ENCODE peak calls at places on chromosomes 5 and 9, in nine cellular contexts. Z is GM12865; E is ovary; B is GM23248; T is tibial artery; V is fibroblast of mammary gland; S is naive thymus-derived CD4-positive, alpha-beta T cell; D is heart left ventricle; C is right lobe of liver. N is an unnamed sample.

GRCh38 chr5:82054004-82054710 is 82.3 kb downstream of the ATG10 start:
- DNase-seq in Z (peak), E (no peak), B (no peak), T (no peak), V (no peak), S (no peak), D (no peak), C (no peak), N (no peak)

GRCh38 chr9:88808019-88808656 is 183.1 kb upstream of the S1PR3 start:
- DNase-seq in Z (no peak), E (no peak), B (peak), T (no peak), V (peak), S (no peak), D (no peak), C (no peak), N (no peak)

GRCh38 chr9:95078516-95078915 is 239.0 kb downstream of the FANCC start:
- DNase-seq in Z (no peak), E (no peak), B (no peak), T (peak), V (no peak), S (no peak), D (no peak), C (no peak), N (no peak)

GRCh38 chr9:33750839-33751339 is 44.5 kb upstream of the PRSS3 start:
- DNase-seq in Z (no peak), E (no peak), B (peak), T (no peak), V (no peak), S (no peak), D (no peak), C (no peak), N (no peak)

GRCh38 chr9:137265496-137266161 is 10.5 kb downstream of the NELFB start:
- DNase-seq in Z (no peak), E (no peak), B (no peak), T (no peak), V (no peak), S (no peak), D (no peak), C (no peak), N (no peak)

GRCh38 chr5:6567835-6568234 is 65.0 kb downstream of the NSUN2 start:
- DNase-seq in Z (no peak), E (no peak), B (no peak), T (peak), V (no peak), S (no peak), D (no peak), C (no peak), N (no peak)

GRCh38 chr9:121326130-121326838 is 43.8 kb downstream of the STOM start:
- DNase-seq in Z (no peak), E (peak), B (peak), T (peak), V (peak), S (no peak), D (peak), C (peak), N (no peak)

GRCh38 chr5:124402144-124402581 is 344.3 kb downstream of the ZNF608 start:
- DNase-seq in Z (no peak), E (peak), B (peak), T (no peak), V (peak), S (no peak), D (peak), C (no peak), N (no peak)

GRCh38 chr5:163306421-163306820 is 131.0 kb upstream of the CCNG1 start:
- DNase-seq in Z (peak), E (no peak), B (peak), T (no peak), V (peak), S (no peak), D (no peak), C (no peak), N (no peak)

GRCh38 chr5:74503-75109 is 17.4 kb upstream of the PLEKHG4B start:
- DNase-seq in Z (no peak), E (no peak), B (no peak), T (no peak), V (no peak), S (no peak), D (no peak), C (no peak), N (no peak)

GRCh38 chr9:86350006-86350755 is 4.0 kb downstream of the TUT7 start:
- DNase-seq in Z (peak), E (no peak), B (no peak), T (no peak), V (no peak), S (no peak), D (no peak), C (no peak), N (no peak)

GRCh38 chr5:170986598-170986997 is 124.8 kb downstream of the RANBP17 start:
- DNase-seq in Z (peak), E (no peak), B (peak), T (no peak), V (peak), S (no peak), D (no peak), C (no peak), N (peak)

GRCh38 chr5:120512757-120513650 is 48.9 kb downstream of the PRR16 start:
- DNase-seq in Z (no peak), E (no peak), B (no peak), T (no peak), V (no peak), S (no peak), D (no peak), C (no peak), N (no peak)

GRCh38 chr9:110933350-110934001 is 104.8 kb downstream of the LPAR1 start:
- DNase-seq in Z (peak), E (no peak), B (peak), T (no peak), V (no peak), S (no peak), D (no peak), C (no peak), N (no peak)

GRCh38 chr5:81125959-81126358 is 107.2 kb upstream of the CKMT2 start:
- DNase-seq in Z (no peak), E (peak), B (no peak), T (no peak), V (peak), S (no peak), D (no peak), C (peak), N (no peak)

GRCh38 chr9:122131401-122131921 is 28.1 kb downstream of the NDUFA8 start:
- DNase-seq in Z (no peak), E (no peak), B (no peak), T (no peak), V (no peak), S (no peak), D (peak), C (no peak), N (no peak)

GRCh38 chr9:91681461-91682305 is 258.1 kb upstream of the NFIL3 start:
- DNase-seq in Z (peak), E (peak), B (peak), T (peak), V (peak), S (peak), D (peak), C (peak), N (peak)

GRCh38 chr5:41754857-41755256 is 115.4 kb downstream of the OXCT1 start:
- DNase-seq in Z (no peak), E (no peak), B (no peak), T (no peak), V (peak), S (no peak), D (no peak), C (no peak), N (peak)

GRCh38 chr5:33892419-33893151 is 795 bp upstream of the ADAMTS12 start:
- DNase-seq in Z (no peak), E (peak), B (peak), T (no peak), V (peak), S (no peak), D (no peak), C (no peak), N (no peak)

GRCh38 chr5:174720066-174720611 is 4.2 kb upstream of the MSX2 start:
- DNase-seq in Z (no peak), E (no peak), B (no peak), T (no peak), V (no peak), S (no peak), D (no peak), C (no peak), N (no peak)

GRCh38 chr5:148805323-148806290 is 20.8 kb upstream of the ADRB2 start:
- DNase-seq in Z (peak), E (no peak), B (peak), T (no peak), V (peak), S (no peak), D (peak), C (no peak), N (no peak)

GRCh38 chr9:120545691-120546565 is 34.0 kb downstream of the CDK5RAP2 start:
- DNase-seq in Z (no peak), E (no peak), B (no peak), T (no peak), V (no peak), S (no peak), D (no peak), C (no peak), N (no peak)

GRCh38 chr5:112694853-112695709 is 42.6 kb upstream of the APC start:
- DNase-seq in Z (no peak), E (no peak), B (peak), T (no peak), V (peak), S (no peak), D (no peak), C (no peak), N (no peak)

GRCh38 chr5:34833090-34833489 is 5.9 kb upstream of the TTC23L start:
- DNase-seq in Z (no peak), E (no peak), B (no peak), T (no peak), V (no peak), S (no peak), D (no peak), C (no peak), N (no peak)

GRCh38 chr5:131274341-131275063 is 10.6 kb downstream of the CDC42SE2 start:
- DNase-seq in Z (peak), E (no peak), B (no peak), T (no peak), V (no peak), S (no peak), D (no peak), C (no peak), N (no peak)

GRCh38 chr9:121689461-121690157 is 38.2 kb downstream of the DAB2IP start:
- DNase-seq in Z (no peak), E (no peak), B (no peak), T (no peak), V (no peak), S (no peak), D (no peak), C (peak), N (no peak)

GRCh38 chr9:135887585-135888050 is 19.7 kb downstream of the CAMSAP1 start:
- DNase-seq in Z (peak), E (no peak), B (no peak), T (no peak), V (no peak), S (peak), D (peak), C (no peak), N (peak)

GRCh38 chr5:157267025-157267424 is 1.1 kb downstream of the CYFIP2 start:
- DNase-seq in Z (no peak), E (no peak), B (no peak), T (no peak), V (no peak), S (no peak), D (no peak), C (no peak), N (no peak)

GRCh38 chr9:136240941-136241340 is 4.7 kb downstream of the QSOX2 start:
- DNase-seq in Z (no peak), E (no peak), B (no peak), T (no peak), V (no peak), S (no peak), D (no peak), C (no peak), N (no peak)

GRCh38 chr9:93900971-93901861 is 53.9 kb downstream of the BARX1 start:
- DNase-seq in Z (no peak), E (peak), B (no peak), T (peak), V (no peak), S (no peak), D (no peak), C (peak), N (no peak)

GRCh38 chr5:157449011-157449723 is 10.8 kb upstream of the NIPAL4 start:
- DNase-seq in Z (no peak), E (no peak), B (peak), T (peak), V (peak), S (no peak), D (peak), C (no peak), N (no peak)

GRCh38 chr9:84493284-84493947 is 152.9 kb upstream of the SLC28A3 start:
- DNase-seq in Z (peak), E (no peak), B (no peak), T (no peak), V (no peak), S (no peak), D (no peak), C (no peak), N (peak)

GRCh38 chr5:148838357-148838756 is 11.9 kb downstream of the ADRB2 start:
- DNase-seq in Z (no peak), E (no peak), B (no peak), T (no peak), V (no peak), S (no peak), D (no peak), C (no peak), N (no peak)

GRCh38 chr5:36666986-36667385 is 60.6 kb downstream of the SLC1A3 start:
- DNase-seq in Z (no peak), E (no peak), B (no peak), T (no peak), V (no peak), S (no peak), D (no peak), C (no peak), N (no peak)

GRCh38 chr5:145951071-145951470 is 14.7 kb downstream of the SH3RF2 start:
- DNase-seq in Z (no peak), E (no peak), B (no peak), T (no peak), V (no peak), S (no peak), D (no peak), C (no peak), N (no peak)

GRCh38 chr5:61290815-61291214 is 41.2 kb upstream of the ZSWIM6 start:
- DNase-seq in Z (no peak), E (no peak), B (no peak), T (no peak), V (no peak), S (no peak), D (no peak), C (no peak), N (no peak)

GRCh38 chr9:134358026-134358967 is 32.0 kb downstream of the RXRA start:
- DNase-seq in Z (no peak), E (no peak), B (peak), T (no peak), V (no peak), S (no peak), D (peak), C (no peak), N (no peak)

GRCh38 chr5:15116996-15117395 is 245.4 kb upstream of the ANKH start:
- DNase-seq in Z (no peak), E (no peak), B (no peak), T (no peak), V (no peak), S (no peak), D (no peak), C (no peak), N (no peak)

GRCh38 chr9:35658894-35659220 is 765 bp downstream of the CCDC107 start:
- DNase-seq in Z (peak), E (peak), B (peak), T (peak), V (peak), S (no peak), D (peak), C (no peak), N (no peak)

GRCh38 chr5:149203896-149204544 is 62.7 kb downstream of the ABLIM3 start:
- DNase-seq in Z (no peak), E (no peak), B (peak), T (no peak), V (peak), S (no peak), D (no peak), C (no peak), N (no peak)

GRCh38 chr5:42810905-42811590 is 644 bp downstream of the SELENOP start:
- DNase-seq in Z (no peak), E (no peak), B (peak), T (no peak), V (peak), S (no peak), D (no peak), C (no peak), N (no peak)
- H3K4me3 ChIP-seq in Z (no peak), E (peak), B (no peak), T (peak), V (peak), S (no peak), D (peak), C (peak), N (no peak)

DNA sequence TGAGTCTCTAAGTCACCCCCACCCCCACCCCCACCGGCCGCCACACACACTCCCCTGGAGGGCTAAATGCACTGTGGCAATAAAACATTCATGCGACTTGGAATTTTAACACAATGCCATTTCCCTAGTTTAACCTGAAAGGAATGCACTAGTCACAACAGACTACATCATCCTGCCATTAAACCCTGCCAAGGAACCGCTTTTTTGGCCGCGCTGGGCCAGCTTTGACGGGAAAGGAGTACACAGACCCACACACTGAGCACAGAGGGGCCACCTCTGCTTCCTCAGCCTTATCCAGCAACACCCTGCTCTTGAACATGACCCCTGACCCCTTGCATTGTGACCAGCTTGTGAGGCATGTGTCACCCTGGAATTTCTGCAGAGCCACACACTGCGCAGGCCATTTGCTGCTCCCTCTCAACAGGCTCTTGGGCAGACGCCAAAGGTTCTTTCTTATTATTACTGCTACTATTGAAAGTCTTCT is 165.3 kb downstream of the BNC2 start:
- DNase-seq in Z (no peak), E (peak), B (peak), T (peak), V (peak), S (no peak), D (peak), C (peak), N (no peak)
- H3K4me3 ChIP-seq in Z (no peak), E (peak), B (peak), T (peak), V (peak), S (no peak), D (no peak), C (no peak), N (no peak)

GRCh38 chr9:81396528-81396927 is 292.8 kb downstream of the TLE1 start:
- DNase-seq in Z (no peak), E (no peak), B (no peak), T (no peak), V (no peak), S (no peak), D (no peak), C (no peak), N (no peak)

GRCh38 chr9:81393985-81394811 is 295.1 kb downstream of the TLE1 start:
- DNase-seq in Z (no peak), E (no peak), B (no peak), T (no peak), V (peak), S (no peak), D (no peak), C (peak), N (no peak)

GRCh38 chr9:81395301-81396054 is 293.9 kb downstream of the TLE1 start:
- DNase-seq in Z (no peak), E (no peak), B (no peak), T (no peak), V (peak), S (no peak), D (no peak), C (no peak), N (no peak)

GRCh38 chr9:81397735-81398381 is 291.5 kb downstream of the TLE1 start:
- DNase-seq in Z (no peak), E (no peak), B (no peak), T (no peak), V (no peak), S (no peak), D (no peak), C (no peak), N (no peak)

GRCh38 chr9:81394816-81395215 is 294.5 kb downstream of the TLE1 start:
- DNase-seq in Z (no peak), E (no peak), B (no peak), T (no peak), V (no peak), S (no peak), D (no peak), C (no peak), N (no peak)
- H3K4me3 ChIP-seq in Z (no peak), E (no peak), B (no peak), T (no peak), V (no peak), S (no peak), D (no peak), C (no peak), N (no peak)

DNA sequence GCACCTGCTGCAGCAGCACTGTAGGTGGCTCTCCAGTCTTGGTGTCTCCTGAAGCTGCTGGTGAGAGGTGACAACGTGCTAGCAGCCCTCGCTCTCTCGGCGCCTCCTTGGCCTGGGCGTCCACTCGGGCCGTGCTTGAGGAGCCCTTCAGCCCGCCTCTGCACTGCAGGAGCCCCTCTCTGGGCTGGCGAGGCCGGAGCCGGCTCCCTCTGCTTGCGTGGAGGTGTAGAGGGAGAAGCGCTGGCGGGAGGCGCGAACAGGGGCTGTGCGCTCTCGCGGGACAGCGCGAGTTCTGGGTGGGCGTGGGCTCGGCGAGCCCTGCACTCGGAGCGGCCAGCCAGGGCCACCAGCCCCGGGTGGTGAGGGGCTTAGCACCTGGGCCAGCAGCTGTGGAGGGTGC is 62.2 kb upstream of the CNOT6 start:
- DNase-seq in Z (no peak), E (no peak), B (no peak), T (no peak), V (no peak), S (no peak), D (no peak), C (no peak), N (no peak)
- H3K4me3 ChIP-seq in Z (no peak), E (no peak), B (no peak), T (no peak), V (no peak), S (no peak), D (no peak), C (no peak), N (no peak)

GRCh38 chr5:139745121-139745799 is 50.3 kb upstream of the PSD2 start:
- DNase-seq in Z (peak), E (peak), B (peak), T (peak), V (peak), S (no peak), D (peak), C (no peak), N (no peak)
- H3K4me3 ChIP-seq in Z (no peak), E (no peak), B (peak), T (peak), V (no peak), S (no peak), D (no peak), C (no peak), N (no peak)

GRCh38 chr9:32566770-32567169 is 6.2 kb downstream of the NDUFB6 start:
- DNase-seq in Z (no peak), E (no peak), B (no peak), T (no peak), V (no peak), S (no peak), D (no peak), C (no peak), N (no peak)

GRCh38 chr9:32571969-32572899 is 725 bp downstream of the NDUFB6 start:
- DNase-seq in Z (peak), E (peak), B (peak), T (no peak), V (peak), S (peak), D (peak), C (no peak), N (peak)

GRCh38 chr9:32572900-32573523 is at the start of gene NDUFB6:
- DNase-seq in Z (peak), E (peak), B (peak), T (peak), V (peak), S (peak), D (peak), C (peak), N (peak)

GRCh38 chr9:32565967-32566366 is 7.0 kb downstream of the NDUFB6 start:
- DNase-seq in Z (no peak), E (no peak), B (no peak), T (no peak), V (no peak), S (no peak), D (no peak), C (no peak), N (no peak)

DNA sequence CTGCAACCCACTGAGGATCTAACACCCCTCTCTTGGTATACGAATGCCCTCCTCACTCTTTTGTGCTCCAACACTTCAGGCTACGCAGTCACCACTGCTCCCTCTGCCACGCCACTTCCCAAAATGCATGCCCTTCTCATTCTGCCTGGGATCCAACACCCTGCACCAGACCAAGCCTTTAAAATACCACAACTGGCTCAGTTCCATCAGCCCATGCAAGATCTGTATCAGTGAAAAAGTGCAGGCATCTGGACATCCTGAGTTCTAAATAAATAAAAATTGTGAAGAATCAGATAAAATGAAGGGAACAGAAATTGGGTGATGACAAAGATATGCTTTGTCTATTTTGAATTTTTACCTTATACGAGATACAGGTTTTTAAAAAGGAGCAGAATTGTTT is 2.7 kb downstream of the NDUFB6 start:
- DNase-seq in Z (no peak), E (no peak), B (no peak), T (no peak), V (no peak), S (no peak), D (no peak), C (no peak), N (no peak)
- H3K4me3 ChIP-seq in Z (no peak), E (no peak), B (no peak), T (no peak), V (no peak), S (no peak), D (no peak), C (no peak), N (no peak)

N was measured in Jurkat, Clone E6-1.